ENCODE peak calls at places on chromosomes 13 and 19, in nine cellular contexts. Z, I, T, G, A, H, P, C and X are unnamed samples.
A peak's percentile ranks its signal among the peaks of the same experiment; 100 is the strongest.

GRCh38 chr19:23403581-23404324 is 8.5 kb upstream of the ZNF91 start:
- DNase-seq in A (no peak), P (no peak), Z (no peak), T (no peak), C (no peak), I (no peak), H (no peak), G (no peak), X (no peak)

GRCh38 chr13:79442706-79443105 is 36.7 kb upstream of the RBM26 start:
- DNase-seq in H (peak; percentile 6), Z (no peak), I (no peak), G (no peak), P (no peak), T (no peak), A (no peak), C (no peak), X (no peak)

GRCh38 chr13:108213946-108214345 is 1.4 kb downstream of the LIG4 start:
- DNase-seq in C (peak; percentile 49), G (no peak), H (peak; percentile 32), A (no peak), I (no peak), T (no peak), Z (peak; percentile 71), P (no peak), X (no peak)

GRCh38 chr19:19043481-19043880 is 10.1 kb downstream of the ARMC6 start:
- DNase-seq in T (no peak), C (no peak), Z (no peak), G (no peak), I (no peak), P (no peak), H (no peak), A (no peak), X (no peak)

GRCh38 chr13:73548444-73548843 is 489.6 kb downstream of the KLF5 start:
- DNase-seq in Z (no peak), C (no peak), G (no peak), T (no peak), I (no peak), H (no peak), A (no peak), P (no peak), X (no peak)

GRCh38 chr19:19021115-19021514 is 12.2 kb downstream of the SUGP2 start:
- DNase-seq in C (no peak), Z (peak; percentile 70), I (no peak), T (peak; percentile 63), A (no peak), G (no peak), P (no peak), H (peak; percentile 64), X (no peak)

GRCh38 chr13:65725001-65725400 is 1505.1 kb downstream of the PCDH9 start:
- DNase-seq in C (no peak), H (no peak), P (no peak), G (no peak), A (no peak), Z (peak; percentile 52), I (no peak), T (peak; percentile 94), X (no peak)

GRCh38 chr13:50123862-50124535 is 108.8 kb downstream of the KCNRG start:
- DNase-seq in C (peak; percentile 84), Z (peak; percentile 89), P (peak; percentile 53), H (peak; percentile 94), A (peak; percentile 72), I (peak; percentile 92), G (peak; percentile 78), T (peak; percentile 91), X (peak; percentile 95)

GRCh38 chr13:91879360-91879759 is 480.9 kb downstream of the GPC5 start:
- DNase-seq in P (no peak), T (no peak), C (no peak), I (no peak), G (no peak), Z (no peak), H (no peak), A (no peak), X (no peak)

GRCh38 chr13:91882918-91883317 is 484.5 kb downstream of the GPC5 start:
- DNase-seq in Z (no peak), C (peak; percentile 9), P (no peak), G (no peak), T (no peak), I (no peak), A (no peak), H (no peak), X (no peak)

GRCh38 chr13:91878491-91878890 is 480.1 kb downstream of the GPC5 start:
- DNase-seq in C (no peak), T (no peak), H (no peak), Z (no peak), I (no peak), G (no peak), P (no peak), A (no peak), X (no peak)
- TF ChIP-seq CTCF in C (no peak), T (no peak), H (no peak), Z (no peak), I (no peak), G (no peak), P (no peak), A (no peak), X (no peak)

GRCh38 chr19:11377237-11377636 is 2.8 kb downstream of the SWSAP1 start:
- DNase-seq in A (peak; percentile 64), I (peak; percentile 73), C (peak; percentile 96), T (peak; percentile 82), Z (peak; percentile 91), P (no peak), H (peak; percentile 94), G (no peak), X (peak; percentile 66)

GRCh38 chr19:11373166-11373884 is 1.1 kb upstream of the SWSAP1 start:
- DNase-seq in H (no peak), P (no peak), G (no peak), Z (peak; percentile 36), A (no peak), C (peak; percentile 58), T (no peak), I (no peak), X (no peak)

GRCh38 chr19:11373885-11374448 is 499 bp upstream of the SWSAP1 start:
- DNase-seq in P (no peak), C (no peak), Z (no peak), A (no peak), I (no peak), H (no peak), G (no peak), T (no peak), X (peak; percentile 41)

GRCh38 chr19:11374449-11375142 is at the start of gene SWSAP1:
- DNase-seq in P (peak; percentile 99), A (peak; percentile 98), I (peak; percentile 99), T (peak; percentile 99), G (peak; percentile 98), H (peak; percentile 99), Z (peak; percentile 99), C (peak; percentile 100), X (peak; percentile 98)

GRCh38 chr19:11375143-11375948 is 880 bp downstream of the SWSAP1 start:
- DNase-seq in C (peak; percentile 49), H (no peak), I (no peak), A (peak; percentile 55), P (peak; percentile 62), G (peak; percentile 76), Z (no peak), T (no peak), X (peak; percentile 77)
- TF ChIP-seq CTCF in C (no peak), H (no peak), I (no peak), A (no peak), P (no peak), G (no peak), Z (no peak), T (no peak), X (no peak)

GRCh38 chr13:81539643-81540150 is 1198.8 kb upstream of the SPRY2 start:
- DNase-seq in H (no peak), C (no peak), A (no peak), Z (no peak), I (no peak), T (no peak), P (no peak), G (no peak), X (no peak)

GRCh38 chr13:81540777-81541176 is 1199.9 kb upstream of the SPRY2 start:
- DNase-seq in H (peak; percentile 3), I (no peak), A (no peak), Z (no peak), T (no peak), G (no peak), C (peak; percentile 3), P (no peak), X (no peak)
- TF ChIP-seq CTCF in H (no peak), I (no peak), A (no peak), Z (no peak), T (peak; percentile 8), G (no peak), C (peak; percentile 61), P (peak; percentile 32), X (no peak)

GRCh38 chr19:27740396-27740795 is 1472.6 kb downstream of the UQCRFS1 start:
- DNase-seq in C (no peak), T (no peak), A (no peak), I (no peak), P (no peak), G (no peak), Z (peak; percentile 42), H (no peak), X (no peak)

GRCh38 chr19:27738569-27739193 is 1474.3 kb downstream of the UQCRFS1 start:
- DNase-seq in H (no peak), P (peak; percentile 36), C (no peak), Z (no peak), I (no peak), G (no peak), A (no peak), T (no peak), X (no peak)

GRCh38 chr19:27741236-27741635 is 1471.7 kb downstream of the UQCRFS1 start:
- DNase-seq in G (no peak), Z (no peak), P (no peak), C (no peak), T (no peak), I (no peak), H (no peak), A (no peak), X (no peak)

GRCh38 chr19:27744926-27745844 is 1467.8 kb downstream of the UQCRFS1 start:
- DNase-seq in H (no peak), C (no peak), A (no peak), Z (peak; percentile 61), P (no peak), I (no peak), T (no peak), G (no peak), X (no peak)

GRCh38 chr19:27742041-27742440 is 1470.9 kb downstream of the UQCRFS1 start:
- DNase-seq in C (no peak), G (no peak), Z (peak; percentile 59), H (no peak), I (no peak), T (no peak), P (no peak), A (no peak), X (no peak)
- TF ChIP-seq CTCF in C (no peak), G (no peak), Z (no peak), H (no peak), I (no peak), T (no peak), P (no peak), A (no peak), X (no peak)

DNA sequence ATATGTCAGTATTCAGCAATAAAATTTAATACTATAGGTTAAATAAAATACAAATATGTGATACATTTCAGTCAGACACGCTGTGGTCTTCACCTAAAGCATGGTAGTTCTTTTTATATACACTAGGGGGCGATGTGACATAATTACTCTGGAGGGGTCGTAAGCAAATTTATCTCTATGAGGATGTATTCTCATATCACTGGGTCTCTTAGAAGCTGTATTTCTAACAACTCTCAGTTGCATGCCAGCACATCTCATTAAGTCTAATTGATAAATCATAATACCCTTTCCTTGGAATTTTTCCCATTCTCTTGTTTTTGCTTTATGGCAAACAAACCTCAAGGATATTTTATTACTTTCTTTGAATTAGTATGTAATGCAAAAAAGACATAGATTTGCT is 3.9 kb upstream of the PCDH17 start:
- DNase-seq in G (no peak), I (no peak), C (peak; percentile 41), Z (peak; percentile 27), A (no peak), T (no peak), H (peak; percentile 25), P (peak; percentile 21), X (peak; percentile 46)
- TF ChIP-seq CTCF in G (peak; percentile 47), I (peak; percentile 45), C (peak; percentile 66), Z (peak; percentile 24), A (peak; percentile 21), T (peak; percentile 44), H (peak; percentile 56), P (peak; percentile 49), X (peak; percentile 39)